ENCODE peak calls at places on chromosomes 11 and 22, in seven cellular contexts. L is activated B cell treated with CpG ODN at 0.5 μM for 24 hours, Q is AG04450, O is type B pancreatic cell, I is Peyer's patch, T is OCI-LY7, V is Caco-2. P is an unnamed sample.
A peak's percentile ranks its signal among the peaks of the same experiment; 100 is the strongest.

GRCh38 chr11:120025606-120026335 is 112.1 kb downstream of the TRIM29 start:
- DNase-seq in L (no peak), Q (no peak), O (peak; percentile 58), I (no peak), T (no peak), V (no peak), P (no peak)

GRCh38 chr11:23233075-23233474 is 372.8 kb upstream of the CCDC179 start:
- DNase-seq in L (no peak), Q (no peak), O (no peak), I (no peak), T (no peak), V (no peak), P (no peak)

GRCh38 chr11:105862736-105863367 is 159.2 kb downstream of the MSANTD4 start:
- DNase-seq in L (no peak), Q (peak; percentile 13), O (no peak), I (no peak), T (peak; percentile 47), V (peak; percentile 50), P (no peak)

GRCh38 chr11:82927264-82927880 is 25.8 kb downstream of the DDIAS start:
- DNase-seq in L (no peak), Q (peak; percentile 24), O (no peak), I (no peak), T (peak; percentile 84), V (peak; percentile 67), P (peak; percentile 27)

GRCh38 chr22:45999379-45999971 is 22.5 kb upstream of the WNT7B start:
- DNase-seq in L (no peak), Q (no peak), O (no peak), I (no peak), T (peak; percentile 45), V (no peak), P (peak; percentile 0)

GRCh38 chr22:26447594-26448329 is 18.7 kb downstream of the ASPHD2 start:
- DNase-seq in L (no peak), Q (no peak), O (no peak), I (no peak), T (no peak), V (no peak), P (no peak)

GRCh38 chr11:28526406-28526751 is 418.2 kb downstream of the METTL15 start:
- DNase-seq in L (no peak), Q (no peak), O (no peak), I (no peak), T (peak; percentile 1), V (no peak), P (no peak)

GRCh38 chr22:37032134-37032534 is 12.6 kb downstream of the MPST start:
- DNase-seq in L (no peak), Q (no peak), O (no peak), I (no peak), T (no peak), V (no peak), P (no peak)

GRCh38 chr11:1300569-1301187 is 8.8 kb downstream of the TOLLIP start:
- DNase-seq in L (no peak), Q (no peak), O (peak; percentile 52), I (peak; percentile 8), T (no peak), V (no peak), P (no peak)

GRCh38 chr11:5138256-5138655 is at the start of gene OR52A5:
- DNase-seq in L (no peak), Q (no peak), O (no peak), I (no peak), T (no peak), V (no peak), P (no peak)

GRCh38 chr22:30143265-30143664 is 63.0 kb downstream of the HORMAD2 start:
- DNase-seq in L (no peak), Q (no peak), O (no peak), I (no peak), T (no peak), V (no peak), P (no peak)

GRCh38 chr11:33709471-33709870 is 8.8 kb upstream of the C11orf91 start:
- DNase-seq in L (no peak), Q (no peak), O (no peak), I (no peak), T (no peak), V (no peak), P (no peak)

GRCh38 chr11:32005786-32006406 is 85.0 kb upstream of the RCN1 start:
- DNase-seq in L (no peak), Q (no peak), O (no peak), I (no peak), T (no peak), V (no peak), P (no peak)

GRCh38 chr11:69799582-69799981 is 19.6 kb downstream of the FGF3 start:
- DNase-seq in L (no peak), Q (no peak), O (no peak), I (no peak), T (peak; percentile 54), V (peak; percentile 73), P (no peak)

GRCh38 chr11:72724851-72725730 is 27.1 kb downstream of the ARAP1 start:
- DNase-seq in L (peak; percentile 61), Q (peak; percentile 65), O (peak; percentile 82), I (peak; percentile 77), T (peak; percentile 90), V (peak; percentile 90), P (peak; percentile 91)

GRCh38 chr22:35620624-35621245 is 3.6 kb upstream of the MB start:
- DNase-seq in L (no peak), Q (no peak), O (no peak), I (no peak), T (no peak), V (no peak), P (no peak)

GRCh38 chr11:75351541-75352416 is at the start of gene ARRB1:
- DNase-seq in L (peak; percentile 31), Q (no peak), O (peak; percentile 79), I (peak; percentile 34), T (no peak), V (peak; percentile 90), P (peak; percentile 55)

GRCh38 chr11:11416917-11417316 is 63.9 kb upstream of the CSNK2A3 start:
- DNase-seq in L (no peak), Q (no peak), O (no peak), I (no peak), T (no peak), V (no peak), P (no peak)

GRCh38 chr11:3222941-3223905 is 4.6 kb upstream of the MRGPRG start:
- DNase-seq in L (no peak), Q (no peak), O (no peak), I (no peak), T (no peak), V (no peak), P (peak; percentile 14)

GRCh38 chr22:23064381-23065068 is 5.8 kb upstream of the GNAZ start:
- DNase-seq in L (peak; percentile 10), Q (no peak), O (peak; percentile 50), I (no peak), T (no peak), V (no peak), P (no peak)

GRCh38 chr11:66491315-66491935 is 11.2 kb downstream of the DPP3 start:
- DNase-seq in L (no peak), Q (no peak), O (no peak), I (no peak), T (no peak), V (peak; percentile 64), P (no peak)
- TF ChIP-seq CTCF in L (no peak), Q (peak; percentile 45), O (peak; percentile 67), I (no peak), T (peak; percentile 64), V (peak; percentile 92), P (peak; percentile 32)

DNA sequence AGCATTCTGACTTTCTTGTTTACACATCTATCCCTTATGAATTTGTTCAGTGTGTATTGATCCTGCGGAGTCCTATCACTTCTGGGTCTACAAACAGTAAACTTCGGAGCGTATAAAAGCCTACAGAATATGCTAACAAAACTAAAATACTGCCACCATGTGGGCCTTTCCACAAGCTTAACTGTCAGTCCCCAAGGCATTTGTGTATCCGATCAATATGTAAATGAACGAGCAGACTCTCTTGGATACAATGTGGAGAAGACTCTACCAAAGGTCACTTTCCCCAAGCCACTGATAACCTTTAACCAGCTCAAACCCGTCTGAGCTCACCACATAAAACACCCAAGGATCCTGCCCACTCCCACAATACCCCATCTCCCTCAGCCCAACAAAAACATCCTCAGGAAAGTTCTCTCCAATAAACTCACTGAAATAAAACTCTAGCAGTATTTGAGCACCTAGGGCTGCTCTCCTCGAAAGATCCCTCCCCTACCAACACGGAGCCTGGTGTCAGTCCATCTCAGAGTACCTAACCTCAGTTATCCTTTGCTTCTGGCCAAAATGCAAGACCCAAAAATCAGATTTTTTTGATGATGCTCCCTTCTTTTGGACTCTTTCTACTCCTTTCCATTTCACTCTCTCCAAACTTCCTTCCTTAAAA is 17.8 kb downstream of the ADA2 start:
- DNase-seq in L (no peak), Q (no peak), O (no peak), I (no peak), T (no peak), V (peak; percentile 12), P (no peak)
- TF ChIP-seq CTCF in L (no peak), Q (peak; percentile 21), O (peak; percentile 55), I (no peak), T (peak; percentile 30), V (no peak), P (no peak)

GRCh38 chr11:112310867-112311266 is 50.2 kb upstream of the PLET1 start:
- DNase-seq in L (no peak), Q (no peak), O (no peak), I (no peak), T (no peak), V (no peak), P (no peak)
- TF ChIP-seq CTCF in L (no peak), Q (no peak), O (no peak), I (no peak), T (no peak), V (no peak), P (no peak)

GRCh38 chr11:46161201-46161600 is 39.9 kb upstream of the PHF21A start:
- DNase-seq in L (no peak), Q (no peak), O (no peak), I (no peak), T (no peak), V (no peak), P (no peak)

GRCh38 chr11:46159694-46160093 is 38.4 kb upstream of the PHF21A start:
- DNase-seq in L (no peak), Q (no peak), O (no peak), I (no peak), T (no peak), V (peak; percentile 51), P (no peak)

GRCh38 chr11:46162700-46163099 is 41.4 kb upstream of the PHF21A start:
- DNase-seq in L (no peak), Q (no peak), O (no peak), I (no peak), T (no peak), V (no peak), P (peak; percentile 27)

GRCh38 chr11:46160100-46160499 is 38.8 kb upstream of the PHF21A start:
- DNase-seq in L (no peak), Q (no peak), O (no peak), I (no peak), T (no peak), V (peak; percentile 24), P (no peak)
- TF ChIP-seq CTCF in L (no peak), Q (no peak), O (no peak), I (no peak), T (no peak), V (no peak), P (no peak)

GRCh38 chr22:38074181-38075104 is 9.5 kb downstream of the SLC16A8 start:
- DNase-seq in L (no peak), Q (peak; percentile 10), O (peak; percentile 70), I (no peak), T (no peak), V (no peak), P (no peak)
- TF ChIP-seq CTCF in L (no peak), Q (peak; percentile 61), O (peak; percentile 42), I (no peak), T (no peak), V (no peak), P (no peak)